ENCODE peak calls at places on chromosomes 2 and 18, in ten cellular contexts. S is heart right ventricle, X is tibial artery, Q is HFFc6, H is neural progenitor cell, J is progenitor cell of endocrine pancreas, M is endothelial cell, G is OCI-LY7, Y is lung, P is epithelial cell of esophagus. A is an unnamed sample.

GRCh38 chr2:100060875-100061274 is 81.5 kb downstream of the AFF3 start:
- DNase-seq in S (no peak), X (no peak), Q (no peak), H (no peak), J (no peak), M (no peak), G (no peak), Y (no peak), P (no peak), A (no peak)

GRCh38 chr2:49288902-49289680 is 134.8 kb upstream of the FSHR start:
- DNase-seq in S (no peak), X (no peak), Q (no peak), H (no peak), J (no peak), M (no peak), G (no peak), Y (no peak), P (no peak), A (no peak)

GRCh38 chr2:175143678-175144077 is 24.3 kb downstream of the ATF2 start:
- DNase-seq in S (no peak), X (no peak), Q (no peak), H (no peak), J (no peak), M (no peak), G (no peak), Y (no peak), P (no peak), A (no peak)

GRCh38 chr2:216698291-216698690 is 2.9 kb upstream of the IGFBP5 start:
- DNase-seq in S (no peak), X (no peak), Q (no peak), H (no peak), J (no peak), M (no peak), G (no peak), Y (no peak), P (no peak), A (no peak)

GRCh38 chr2:240966906-240967680 is 31.3 kb upstream of the SNED1 start:
- DNase-seq in S (no peak), X (peak; percentile 65), Q (no peak), H (no peak), J (no peak), M (no peak), G (no peak), Y (no peak), P (no peak), A (peak; percentile 40)

GRCh38 chr2:101341421-101341820 is 32.9 kb upstream of the RNF149 start:
- DNase-seq in S (no peak), X (no peak), Q (no peak), H (no peak), J (no peak), M (no peak), G (no peak), Y (no peak), P (no peak), A (no peak)

GRCh38 chr18:5414546-5414945 is 119.0 kb upstream of the ZBTB14 start:
- DNase-seq in S (no peak), X (no peak), Q (no peak), H (peak; percentile 77), J (no peak), M (peak; percentile 32), G (no peak), Y (no peak), P (no peak), A (no peak)

GRCh38 chr18:36850527-36851201 is 21.7 kb downstream of the KIAA1328 start:
- DNase-seq in S (no peak), X (no peak), Q (peak; percentile 94), H (no peak), J (no peak), M (no peak), G (no peak), Y (no peak), P (peak; percentile 93), A (no peak)

GRCh38 chr2:27152796-27153464 is 4.1 kb downstream of the TCF23 start:
- DNase-seq in S (no peak), X (peak; percentile 1), Q (peak; percentile 43), H (no peak), J (no peak), M (no peak), G (peak; percentile 85), Y (no peak), P (peak; percentile 71), A (no peak)

GRCh38 chr2:231041061-231041689 is 3.9 kb downstream of the C2orf72 start:
- DNase-seq in S (no peak), X (no peak), Q (no peak), H (no peak), J (no peak), M (no peak), G (no peak), Y (no peak), P (no peak), A (no peak)

GRCh38 chr2:225104971-225105370 is 62.7 kb upstream of the DOCK10 start:
- DNase-seq in S (no peak), X (no peak), Q (no peak), H (no peak), J (no peak), M (no peak), G (no peak), Y (no peak), P (peak; percentile 35), A (no peak)

GRCh38 chr2:1995987-1996386 is 251.7 kb upstream of the PXDN start:
- DNase-seq in S (no peak), X (no peak), Q (no peak), H (no peak), J (no peak), M (no peak), G (no peak), Y (no peak), P (no peak), A (no peak)
- TF ChIP-seq CTCF in S (no peak), X (no peak), Q (no peak), H (no peak), J (no peak), M (no peak), G (no peak), Y (no peak), P (no peak), A (no peak)

DNA sequence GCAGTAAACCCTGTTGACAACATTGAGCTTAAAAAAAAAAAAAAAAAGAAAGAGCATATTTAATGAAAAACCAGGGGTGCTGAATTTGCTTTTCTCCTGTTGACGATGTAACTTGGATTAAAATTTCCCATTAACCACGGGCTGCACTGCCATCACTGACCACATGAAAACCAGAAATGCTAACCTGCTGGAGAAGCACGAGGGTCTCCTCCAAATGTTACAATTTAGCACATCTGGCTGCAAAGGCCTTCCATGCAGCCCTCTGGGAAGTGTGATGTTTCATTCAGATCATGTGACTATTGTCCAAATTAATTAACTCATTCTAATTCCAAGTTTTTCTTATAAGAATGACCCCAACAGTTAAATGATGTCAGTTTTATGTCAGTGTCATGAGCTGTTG is 26.9 kb upstream of the SERPINB12 start:
- DNase-seq in S (no peak), X (no peak), Q (no peak), H (peak; percentile 28), J (no peak), M (no peak), G (no peak), Y (no peak), P (no peak), A (no peak)
- TF ChIP-seq CTCF in S (no peak), X (no peak), Q (peak; percentile 67), H (peak; percentile 35), J (peak; percentile 55), M (peak; percentile 66), G (peak; percentile 21), Y (no peak), P (peak; percentile 10), A (no peak)

GRCh38 chr2:187497140-187497539 is 49.1 kb upstream of the CALCRL start:
- DNase-seq in S (no peak), X (no peak), Q (no peak), H (no peak), J (no peak), M (no peak), G (no peak), Y (no peak), P (no peak), A (no peak)
- TF ChIP-seq CTCF in S (no peak), X (no peak), Q (no peak), H (no peak), J (no peak), M (no peak), G (no peak), Y (no peak), P (no peak), A (no peak)

GRCh38 chr2:218260742-218261423 is at the start of gene GPBAR1:
- DNase-seq in S (no peak), X (peak; percentile 81), Q (no peak), H (peak; percentile 71), J (no peak), M (no peak), G (no peak), Y (no peak), P (no peak), A (no peak)

GRCh38 chr2:218264773-218265601 is 4.2 kb downstream of the GPBAR1 start:
- DNase-seq in S (no peak), X (peak; percentile 60), Q (no peak), H (no peak), J (no peak), M (no peak), G (no peak), Y (no peak), P (no peak), A (no peak)

GRCh38 chr2:218263817-218264611 is 3.2 kb downstream of the GPBAR1 start:
- DNase-seq in S (no peak), X (peak; percentile 46), Q (no peak), H (no peak), J (no peak), M (no peak), G (no peak), Y (no peak), P (no peak), A (no peak)

GRCh38 chr2:218261424-218262273 is 834 bp downstream of the GPBAR1 start:
- DNase-seq in S (no peak), X (peak; percentile 60), Q (no peak), H (peak; percentile 23), J (no peak), M (no peak), G (peak; percentile 18), Y (no peak), P (no peak), A (no peak)

DNA sequence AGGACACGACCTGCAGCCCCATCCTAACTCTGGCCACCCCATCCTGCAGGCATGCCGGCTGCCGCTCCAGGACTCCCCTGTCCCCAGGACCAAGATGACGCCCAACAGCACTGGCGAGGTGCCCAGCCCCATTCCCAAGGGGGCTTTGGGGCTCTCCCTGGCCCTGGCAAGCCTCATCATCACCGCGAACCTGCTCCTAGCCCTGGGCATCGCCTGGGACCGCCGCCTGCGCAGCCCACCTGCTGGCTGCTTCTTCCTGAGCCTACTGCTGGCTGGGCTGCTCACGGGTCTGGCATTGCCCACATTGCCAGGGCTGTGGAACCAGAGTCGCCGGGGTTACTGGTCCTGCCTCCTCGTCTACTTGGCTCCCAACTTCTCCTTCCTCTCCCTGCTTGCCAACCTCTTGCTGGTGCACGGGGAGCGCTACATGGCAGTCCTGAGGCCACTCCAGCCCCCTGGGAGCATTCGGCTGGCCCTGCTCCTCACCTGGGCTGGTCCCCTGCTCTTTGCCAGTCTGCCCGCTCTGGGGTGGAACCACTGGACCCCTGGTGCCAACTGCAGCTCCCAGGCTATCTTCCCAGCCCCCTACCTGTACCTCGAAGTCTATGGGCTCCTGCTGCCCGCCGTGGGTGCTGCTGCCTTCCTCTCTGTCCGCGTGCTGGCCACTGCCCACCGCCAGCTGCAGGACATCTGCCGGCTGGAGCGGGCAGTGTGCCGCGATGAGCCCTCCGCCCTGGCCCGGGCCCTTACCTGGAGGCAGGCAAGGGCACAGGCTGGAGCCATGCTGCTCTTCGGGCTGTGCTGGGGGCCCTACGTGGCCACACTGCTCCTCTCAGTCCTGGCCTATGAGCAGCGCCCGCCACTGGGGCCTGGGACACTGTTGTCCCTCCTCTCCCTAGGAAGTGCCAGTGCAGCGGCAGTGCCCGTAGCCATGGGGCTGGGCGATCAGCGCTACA is 2.1 kb downstream of the GPBAR1 start:
- DNase-seq in S (no peak), X (peak; percentile 70), Q (no peak), H (no peak), J (no peak), M (no peak), G (no peak), Y (no peak), P (no peak), A (no peak)
- TF ChIP-seq CTCF in S (no peak), X (no peak), Q (no peak), H (no peak), J (no peak), M (no peak), G (no peak), Y (no peak), P (no peak), A (no peak)

A was measured in CD14-positive monocyte.